ENCODE peak calls at places on chromosome 2, in ten cellular contexts. One of them, this sample, is unnamed.

GRCh38 chr2:29583548-29584121 is 337.8 kb downstream of the ALK start:
- DNase-seq in left ventricle myocardium inferior: no peak
- DNase-seq in NCI-H1105: no peak
- DNase-seq in neural progenitor cell: no peak
- DNase-seq in occipital lobe: no peak
- DNase-seq in activated T-cell treated with anti-CD3 and anti-CD28 coated beads for 1 hour: no peak
- DNase-seq in NCI-H2029 treated with DMSO at 0.1 percent for 48 hours: no peak
- DNase-seq in activated CD4-positive, CD25-positive, alpha-beta regulatory T cell: no peak
- DNase-seq in B cell: no peak
- DNase-seq in stimulated activated CD4-positive, alpha-beta T cell treated with anti-CD3 and anti-CD28 coated beads, Interleukin-15, amount 100 ng/mL, for 1 hour: no peak
- DNase-seq in this sample: no peak

GRCh38 chr2:122236152-122236892 is 480.9 kb downstream of the TSN start:
- DNase-seq in left ventricle myocardium inferior: no peak
- DNase-seq in NCI-H1105: no peak
- DNase-seq in neural progenitor cell: no peak
- DNase-seq in occipital lobe: no peak
- DNase-seq in activated T-cell treated with anti-CD3 and anti-CD28 coated beads for 1 hour: no peak
- DNase-seq in NCI-H2029 treated with DMSO at 0.1 percent for 48 hours: no peak
- DNase-seq in activated CD4-positive, CD25-positive, alpha-beta regulatory T cell: no peak
- DNase-seq in B cell: no peak
- DNase-seq in stimulated activated CD4-positive, alpha-beta T cell treated with anti-CD3 and anti-CD28 coated beads, Interleukin-15, amount 100 ng/mL, for 1 hour: no peak
- DNase-seq in this sample: peak

GRCh38 chr2:85015653-85016360 is 44.8 kb downstream of the KCMF1 start:
- DNase-seq in left ventricle myocardium inferior: no peak
- DNase-seq in NCI-H1105: no peak
- DNase-seq in neural progenitor cell: no peak
- DNase-seq in occipital lobe: no peak
- DNase-seq in activated T-cell treated with anti-CD3 and anti-CD28 coated beads for 1 hour: no peak
- DNase-seq in NCI-H2029 treated with DMSO at 0.1 percent for 48 hours: no peak
- DNase-seq in activated CD4-positive, CD25-positive, alpha-beta regulatory T cell: no peak
- DNase-seq in B cell: no peak
- DNase-seq in stimulated activated CD4-positive, alpha-beta T cell treated with anti-CD3 and anti-CD28 coated beads, Interleukin-15, amount 100 ng/mL, for 1 hour: no peak
- DNase-seq in this sample: no peak

GRCh38 chr2:172518995-172519394 is 36.9 kb upstream of the PDK1 start:
- DNase-seq in left ventricle myocardium inferior: no peak
- DNase-seq in NCI-H1105: no peak
- DNase-seq in neural progenitor cell: no peak
- DNase-seq in occipital lobe: no peak
- DNase-seq in activated T-cell treated with anti-CD3 and anti-CD28 coated beads for 1 hour: no peak
- DNase-seq in NCI-H2029 treated with DMSO at 0.1 percent for 48 hours: no peak
- DNase-seq in activated CD4-positive, CD25-positive, alpha-beta regulatory T cell: no peak
- DNase-seq in B cell: no peak
- DNase-seq in stimulated activated CD4-positive, alpha-beta T cell treated with anti-CD3 and anti-CD28 coated beads, Interleukin-15, amount 100 ng/mL, for 1 hour: no peak
- DNase-seq in this sample: no peak

GRCh38 chr2:186518945-186519344 is 32.9 kb downstream of the ZC3H15 start:
- DNase-seq in left ventricle myocardium inferior: no peak
- DNase-seq in NCI-H1105: no peak
- DNase-seq in neural progenitor cell: no peak
- DNase-seq in occipital lobe: no peak
- DNase-seq in activated T-cell treated with anti-CD3 and anti-CD28 coated beads for 1 hour: no peak
- DNase-seq in NCI-H2029 treated with DMSO at 0.1 percent for 48 hours: no peak
- DNase-seq in activated CD4-positive, CD25-positive, alpha-beta regulatory T cell: no peak
- DNase-seq in B cell: no peak
- DNase-seq in stimulated activated CD4-positive, alpha-beta T cell treated with anti-CD3 and anti-CD28 coated beads, Interleukin-15, amount 100 ng/mL, for 1 hour: no peak
- DNase-seq in this sample: no peak

GRCh38 chr2:232341739-232342126 is 36.8 kb upstream of the ALPP start:
- DNase-seq in left ventricle myocardium inferior: peak
- DNase-seq in NCI-H1105: no peak
- DNase-seq in neural progenitor cell: no peak
- DNase-seq in occipital lobe: no peak
- DNase-seq in activated T-cell treated with anti-CD3 and anti-CD28 coated beads for 1 hour: no peak
- DNase-seq in NCI-H2029 treated with DMSO at 0.1 percent for 48 hours: no peak
- DNase-seq in activated CD4-positive, CD25-positive, alpha-beta regulatory T cell: no peak
- DNase-seq in B cell: no peak
- DNase-seq in stimulated activated CD4-positive, alpha-beta T cell treated with anti-CD3 and anti-CD28 coated beads, Interleukin-15, amount 100 ng/mL, for 1 hour: no peak
- DNase-seq in this sample: no peak

GRCh38 chr2:220445429-220446105 is 818.1 kb downstream of the SLC4A3 start:
- DNase-seq in left ventricle myocardium inferior: no peak
- DNase-seq in NCI-H1105: no peak
- DNase-seq in neural progenitor cell: no peak
- DNase-seq in occipital lobe: no peak
- DNase-seq in activated T-cell treated with anti-CD3 and anti-CD28 coated beads for 1 hour: no peak
- DNase-seq in NCI-H2029 treated with DMSO at 0.1 percent for 48 hours: no peak
- DNase-seq in activated CD4-positive, CD25-positive, alpha-beta regulatory T cell: no peak
- DNase-seq in B cell: no peak
- DNase-seq in stimulated activated CD4-positive, alpha-beta T cell treated with anti-CD3 and anti-CD28 coated beads, Interleukin-15, amount 100 ng/mL, for 1 hour: no peak
- DNase-seq in this sample: peak

GRCh38 chr2:54871457-54872103 is 148.1 kb downstream of the EML6 start:
- DNase-seq in left ventricle myocardium inferior: no peak
- DNase-seq in NCI-H1105: peak
- DNase-seq in neural progenitor cell: no peak
- DNase-seq in occipital lobe: no peak
- DNase-seq in activated T-cell treated with anti-CD3 and anti-CD28 coated beads for 1 hour: no peak
- DNase-seq in NCI-H2029 treated with DMSO at 0.1 percent for 48 hours: peak
- DNase-seq in activated CD4-positive, CD25-positive, alpha-beta regulatory T cell: no peak
- DNase-seq in B cell: no peak
- DNase-seq in stimulated activated CD4-positive, alpha-beta T cell treated with anti-CD3 and anti-CD28 coated beads, Interleukin-15, amount 100 ng/mL, for 1 hour: no peak
- DNase-seq in this sample: no peak

GRCh38 chr2:23595601-23596251 is 210.7 kb downstream of the KLHL29 start:
- DNase-seq in left ventricle myocardium inferior: no peak
- DNase-seq in NCI-H1105: peak
- DNase-seq in neural progenitor cell: peak
- DNase-seq in occipital lobe: no peak
- DNase-seq in activated T-cell treated with anti-CD3 and anti-CD28 coated beads for 1 hour: no peak
- DNase-seq in NCI-H2029 treated with DMSO at 0.1 percent for 48 hours: peak
- DNase-seq in activated CD4-positive, CD25-positive, alpha-beta regulatory T cell: no peak
- DNase-seq in B cell: no peak
- DNase-seq in stimulated activated CD4-positive, alpha-beta T cell treated with anti-CD3 and anti-CD28 coated beads, Interleukin-15, amount 100 ng/mL, for 1 hour: no peak
- DNase-seq in this sample: peak

GRCh38 chr2:238151628-238152235 is 7.0 kb upstream of the ERFE start:
- DNase-seq in left ventricle myocardium inferior: no peak
- DNase-seq in NCI-H1105: no peak
- DNase-seq in neural progenitor cell: no peak
- DNase-seq in occipital lobe: no peak
- DNase-seq in activated T-cell treated with anti-CD3 and anti-CD28 coated beads for 1 hour: no peak
- DNase-seq in NCI-H2029 treated with DMSO at 0.1 percent for 48 hours: no peak
- DNase-seq in activated CD4-positive, CD25-positive, alpha-beta regulatory T cell: no peak
- DNase-seq in B cell: no peak
- DNase-seq in stimulated activated CD4-positive, alpha-beta T cell treated with anti-CD3 and anti-CD28 coated beads, Interleukin-15, amount 100 ng/mL, for 1 hour: no peak
- DNase-seq in this sample: no peak

GRCh38 chr2:135952891-135953290 is 32.5 kb downstream of the DARS1 start:
- DNase-seq in left ventricle myocardium inferior: no peak
- DNase-seq in NCI-H1105: no peak
- DNase-seq in neural progenitor cell: no peak
- DNase-seq in occipital lobe: no peak
- DNase-seq in activated T-cell treated with anti-CD3 and anti-CD28 coated beads for 1 hour: no peak
- DNase-seq in NCI-H2029 treated with DMSO at 0.1 percent for 48 hours: no peak
- DNase-seq in activated CD4-positive, CD25-positive, alpha-beta regulatory T cell: no peak
- DNase-seq in B cell: no peak
- DNase-seq in stimulated activated CD4-positive, alpha-beta T cell treated with anti-CD3 and anti-CD28 coated beads, Interleukin-15, amount 100 ng/mL, for 1 hour: no peak
- DNase-seq in this sample: no peak

GRCh38 chr2:69605332-69605731 is 38.2 kb downstream of the AAK1 start:
- DNase-seq in left ventricle myocardium inferior: no peak
- DNase-seq in NCI-H1105: no peak
- DNase-seq in neural progenitor cell: no peak
- DNase-seq in occipital lobe: no peak
- DNase-seq in activated T-cell treated with anti-CD3 and anti-CD28 coated beads for 1 hour: no peak
- DNase-seq in NCI-H2029 treated with DMSO at 0.1 percent for 48 hours: no peak
- DNase-seq in activated CD4-positive, CD25-positive, alpha-beta regulatory T cell: no peak
- DNase-seq in B cell: no peak
- DNase-seq in stimulated activated CD4-positive, alpha-beta T cell treated with anti-CD3 and anti-CD28 coated beads, Interleukin-15, amount 100 ng/mL, for 1 hour: no peak
- DNase-seq in this sample: no peak

GRCh38 chr2:37168217-37168981 is 11.6 kb upstream of the EIF2AK2 start:
- DNase-seq in left ventricle myocardium inferior: no peak
- DNase-seq in NCI-H1105: no peak
- DNase-seq in neural progenitor cell: peak
- DNase-seq in occipital lobe: no peak
- DNase-seq in activated T-cell treated with anti-CD3 and anti-CD28 coated beads for 1 hour: no peak
- DNase-seq in NCI-H2029 treated with DMSO at 0.1 percent for 48 hours: no peak
- DNase-seq in activated CD4-positive, CD25-positive, alpha-beta regulatory T cell: no peak
- DNase-seq in B cell: peak
- DNase-seq in stimulated activated CD4-positive, alpha-beta T cell treated with anti-CD3 and anti-CD28 coated beads, Interleukin-15, amount 100 ng/mL, for 1 hour: no peak
- DNase-seq in this sample: no peak

GRCh38 chr2:75808039-75808438 is 97.3 kb upstream of the GCFC2 start:
- DNase-seq in left ventricle myocardium inferior: no peak
- DNase-seq in NCI-H1105: no peak
- DNase-seq in neural progenitor cell: no peak
- DNase-seq in occipital lobe: no peak
- DNase-seq in activated T-cell treated with anti-CD3 and anti-CD28 coated beads for 1 hour: no peak
- DNase-seq in NCI-H2029 treated with DMSO at 0.1 percent for 48 hours: no peak
- DNase-seq in activated CD4-positive, CD25-positive, alpha-beta regulatory T cell: no peak
- DNase-seq in B cell: no peak
- DNase-seq in stimulated activated CD4-positive, alpha-beta T cell treated with anti-CD3 and anti-CD28 coated beads, Interleukin-15, amount 100 ng/mL, for 1 hour: no peak
- DNase-seq in this sample: no peak

GRCh38 chr2:151971301-151972072 is 127.4 kb downstream of the CACNB4 start:
- DNase-seq in left ventricle myocardium inferior: no peak
- DNase-seq in NCI-H1105: no peak
- DNase-seq in neural progenitor cell: no peak
- DNase-seq in occipital lobe: no peak
- DNase-seq in activated T-cell treated with anti-CD3 and anti-CD28 coated beads for 1 hour: no peak
- DNase-seq in NCI-H2029 treated with DMSO at 0.1 percent for 48 hours: no peak
- DNase-seq in activated CD4-positive, CD25-positive, alpha-beta regulatory T cell: no peak
- DNase-seq in B cell: no peak
- DNase-seq in stimulated activated CD4-positive, alpha-beta T cell treated with anti-CD3 and anti-CD28 coated beads, Interleukin-15, amount 100 ng/mL, for 1 hour: no peak
- DNase-seq in this sample: no peak

GRCh38 chr2:51335072-51336058 is 303.4 kb upstream of the NRXN1 start:
- DNase-seq in left ventricle myocardium inferior: no peak
- DNase-seq in NCI-H1105: no peak
- DNase-seq in neural progenitor cell: peak
- DNase-seq in occipital lobe: no peak
- DNase-seq in activated T-cell treated with anti-CD3 and anti-CD28 coated beads for 1 hour: no peak
- DNase-seq in NCI-H2029 treated with DMSO at 0.1 percent for 48 hours: no peak
- DNase-seq in activated CD4-positive, CD25-positive, alpha-beta regulatory T cell: no peak
- DNase-seq in B cell: no peak
- DNase-seq in stimulated activated CD4-positive, alpha-beta T cell treated with anti-CD3 and anti-CD28 coated beads, Interleukin-15, amount 100 ng/mL, for 1 hour: no peak
- DNase-seq in this sample: no peak

GRCh38 chr2:170022692-170023091 is 155.3 kb upstream of the MYO3B start:
- DNase-seq in left ventricle myocardium inferior: no peak
- DNase-seq in NCI-H1105: no peak
- DNase-seq in neural progenitor cell: no peak
- DNase-seq in occipital lobe: no peak
- DNase-seq in activated T-cell treated with anti-CD3 and anti-CD28 coated beads for 1 hour: no peak
- DNase-seq in NCI-H2029 treated with DMSO at 0.1 percent for 48 hours: peak
- DNase-seq in activated CD4-positive, CD25-positive, alpha-beta regulatory T cell: no peak
- DNase-seq in B cell: no peak
- DNase-seq in stimulated activated CD4-positive, alpha-beta T cell treated with anti-CD3 and anti-CD28 coated beads, Interleukin-15, amount 100 ng/mL, for 1 hour: no peak
- DNase-seq in this sample: peak

GRCh38 chr2:219631925-219632757 is 4.7 kb downstream of the SLC4A3 start:
- DNase-seq in left ventricle myocardium inferior: no peak
- DNase-seq in NCI-H1105: no peak
- DNase-seq in neural progenitor cell: no peak
- DNase-seq in occipital lobe: no peak
- DNase-seq in activated T-cell treated with anti-CD3 and anti-CD28 coated beads for 1 hour: no peak
- DNase-seq in NCI-H2029 treated with DMSO at 0.1 percent for 48 hours: no peak
- DNase-seq in activated CD4-positive, CD25-positive, alpha-beta regulatory T cell: no peak
- DNase-seq in B cell: peak
- DNase-seq in stimulated activated CD4-positive, alpha-beta T cell treated with anti-CD3 and anti-CD28 coated beads, Interleukin-15, amount 100 ng/mL, for 1 hour: no peak
- DNase-seq in this sample: no peak

GRCh38 chr2:119983108-119983507 is 29.8 kb upstream of the EPB41L5 start:
- DNase-seq in left ventricle myocardium inferior: no peak
- DNase-seq in NCI-H1105: no peak
- DNase-seq in neural progenitor cell: no peak
- DNase-seq in occipital lobe: no peak
- DNase-seq in activated T-cell treated with anti-CD3 and anti-CD28 coated beads for 1 hour: no peak
- DNase-seq in NCI-H2029 treated with DMSO at 0.1 percent for 48 hours: no peak
- DNase-seq in activated CD4-positive, CD25-positive, alpha-beta regulatory T cell: no peak
- DNase-seq in B cell: no peak
- DNase-seq in stimulated activated CD4-positive, alpha-beta T cell treated with anti-CD3 and anti-CD28 coated beads, Interleukin-15, amount 100 ng/mL, for 1 hour: no peak
- DNase-seq in this sample: no peak

GRCh38 chr2:88690591-88691338 is 708 bp upstream of the RPIA start:
- DNase-seq in left ventricle myocardium inferior: peak
- DNase-seq in NCI-H1105: no peak
- DNase-seq in neural progenitor cell: no peak
- DNase-seq in occipital lobe: no peak
- DNase-seq in activated T-cell treated with anti-CD3 and anti-CD28 coated beads for 1 hour: peak
- DNase-seq in NCI-H2029 treated with DMSO at 0.1 percent for 48 hours: no peak
- DNase-seq in activated CD4-positive, CD25-positive, alpha-beta regulatory T cell: peak
- DNase-seq in B cell: peak
- DNase-seq in stimulated activated CD4-positive, alpha-beta T cell treated with anti-CD3 and anti-CD28 coated beads, Interleukin-15, amount 100 ng/mL, for 1 hour: peak
- DNase-seq in this sample: no peak